ENCODE peak calls at places on chromosome 18, in six cellular contexts. H is GM19239; K is GM06990; U is stimulated activated CD4-positive, alpha-beta T cell treated with anti-CD3 and anti-CD28 coated beads, TNF-alpha, amount 100 ng/mL, for 4 hours; O is activated CD8-positive, alpha-beta memory T cell treated with anti-CD3 and anti-CD28 coated beads for 24 hours; R is anterior cingulate cortex. E is an unnamed sample.

GRCh38 chr18:36284671-36285295 is 12.7 kb upstream of the FHOD3 start:
- DNase-seq in O (no peak), U (peak), H (peak), K (no peak), R (peak), E (peak)

GRCh38 chr18:26549103-26549485 is 741 bp upstream of the KCTD1 start:
- DNase-seq in O (peak), K (peak), H (peak), R (no peak), U (no peak), E (peak)

GRCh38 chr18:8260319-8260718 is 348.9 kb upstream of the RAB12 start:
- DNase-seq in K (no peak), H (no peak), O (no peak), U (no peak), R (no peak), E (no peak)

GRCh38 chr18:37218022-37218590 is 347.5 kb downstream of the CELF4 start:
- DNase-seq in U (no peak), R (no peak), O (no peak), K (no peak), H (no peak), E (no peak)

GRCh38 chr18:34970106-34970505 is 71.1 kb upstream of the MAPRE2 start:
- DNase-seq in H (no peak), K (no peak), R (no peak), U (no peak), O (no peak), E (no peak)

GRCh38 chr18:48481092-48481491 is 57.7 kb upstream of the CTIF start:
- DNase-seq in O (no peak), U (no peak), R (no peak), H (no peak), K (no peak), E (no peak)

GRCh38 chr18:10518595-10519273 is 7.1 kb upstream of the NAPG start:
- DNase-seq in U (no peak), K (no peak), O (no peak), R (peak), H (no peak), E (peak)

GRCh38 chr18:34857310-34857709 is 147.2 kb downstream of the DTNA start:
- DNase-seq in R (no peak), U (no peak), H (no peak), K (no peak), O (no peak), E (no peak)

GRCh38 chr18:76657911-76658475 is 163.0 kb upstream of the ZNF516 start:
- DNase-seq in R (no peak), O (no peak), K (no peak), U (no peak), H (no peak), E (no peak)

GRCh38 chr18:58505181-58505580 is 123.7 kb downstream of the ALPK2 start:
- DNase-seq in U (no peak), O (no peak), R (no peak), K (no peak), H (no peak), E (no peak)